ENCODE peak calls at places on chromosomes 5 and 9, in nine cellular contexts. G is esophagus squamous epithelium; D is SJCRH30; T is body of pancreas; Y is pancreas; R is CD8-positive, alpha-beta T cell; U is uterus; X is fibroblast of lung; N is IMR-90. Z is an unnamed sample.

GRCh38 chr5:132467292-132467984 is 23.1 kb downstream of the IRF1 start:
- DNase-seq in G (no peak), D (no peak), T (no peak), Y (no peak), R (no peak), U (peak; percentile 9), X (no peak), N (no peak), Z (no peak)

GRCh38 chr5:146052780-146053179 is 52.6 kb downstream of the PLAC8L1 start:
- DNase-seq in G (no peak), D (no peak), T (no peak), Y (no peak), R (no peak), U (no peak), X (no peak), N (no peak), Z (no peak)

GRCh38 chr9:136171801-136172411 is 33.0 kb downstream of the LHX3 start:
- DNase-seq in G (no peak), D (no peak), T (peak; percentile 50), Y (no peak), R (no peak), U (no peak), X (peak; percentile 7), N (no peak), Z (no peak)

GRCh38 chr9:134099123-134099761 is 31.4 kb upstream of the BRD3 start:
- DNase-seq in G (no peak), D (peak; percentile 63), T (peak; percentile 64), Y (peak; percentile 23), R (peak; percentile 63), U (no peak), X (peak; percentile 4), N (peak; percentile 8), Z (peak; percentile 24)

GRCh38 chr5:80061005-80061404 is 25.9 kb downstream of the THBS4 start:
- DNase-seq in G (no peak), D (no peak), T (no peak), Y (no peak), R (no peak), U (no peak), X (no peak), N (no peak), Z (no peak)

GRCh38 chr9:91954841-91955471 is 4.9 kb upstream of the ROR2 start:
- DNase-seq in G (no peak), D (peak; percentile 40), T (peak; percentile 68), Y (peak; percentile 12), R (no peak), U (peak; percentile 44), X (peak; percentile 88), N (peak; percentile 91), Z (peak; percentile 52)

GRCh38 chr9:17462869-17463464 is 115.9 kb upstream of the SH3GL2 start:
- DNase-seq in G (no peak), D (peak; percentile 24), T (peak; percentile 59), Y (no peak), R (no peak), U (peak; percentile 15), X (peak; percentile 48), N (peak; percentile 78), Z (no peak)

GRCh38 chr5:170636836-170637477 is 133.1 kb downstream of the KCNIP1 start:
- DNase-seq in G (no peak), D (no peak), T (no peak), Y (no peak), R (no peak), U (no peak), X (no peak), N (no peak), Z (no peak)

GRCh38 chr5:71586052-71586940 is 844 bp upstream of the MCCC2 start:
- DNase-seq in G (no peak), D (peak; percentile 79), T (no peak), Y (no peak), R (no peak), U (no peak), X (peak; percentile 33), N (peak; percentile 11), Z (peak; percentile 32)

GRCh38 chr5:34717426-34718327 is 61.5 kb downstream of the RAI14 start:
- DNase-seq in G (no peak), D (peak; percentile 60), T (no peak), Y (no peak), R (no peak), U (no peak), X (peak; percentile 100), N (peak; percentile 99), Z (peak; percentile 81)

GRCh38 chr9:27181381-27181780 is 72.4 kb downstream of the TEK start:
- DNase-seq in G (no peak), D (no peak), T (no peak), Y (no peak), R (no peak), U (no peak), X (peak; percentile 83), N (peak; percentile 89), Z (no peak)

GRCh38 chr9:87118594-87118993 is 171.3 kb upstream of the GAS1 start:
- DNase-seq in G (no peak), D (no peak), T (no peak), Y (no peak), R (no peak), U (no peak), X (no peak), N (no peak), Z (no peak)

GRCh38 chr9:87113892-87114291 is 166.6 kb upstream of the GAS1 start:
- DNase-seq in G (no peak), D (no peak), T (no peak), Y (no peak), R (no peak), U (no peak), X (no peak), N (no peak), Z (no peak)

GRCh38 chr9:87119328-87119881 is 172.1 kb upstream of the GAS1 start:
- DNase-seq in G (no peak), D (no peak), T (peak; percentile 72), Y (peak; percentile 48), R (no peak), U (no peak), X (peak; percentile 55), N (peak; percentile 84), Z (peak; percentile 69)

GRCh38 chr9:87115790-87116189 is 168.5 kb upstream of the GAS1 start:
- DNase-seq in G (no peak), D (no peak), T (no peak), Y (no peak), R (no peak), U (no peak), X (no peak), N (peak; percentile 28), Z (no peak)

DNA sequence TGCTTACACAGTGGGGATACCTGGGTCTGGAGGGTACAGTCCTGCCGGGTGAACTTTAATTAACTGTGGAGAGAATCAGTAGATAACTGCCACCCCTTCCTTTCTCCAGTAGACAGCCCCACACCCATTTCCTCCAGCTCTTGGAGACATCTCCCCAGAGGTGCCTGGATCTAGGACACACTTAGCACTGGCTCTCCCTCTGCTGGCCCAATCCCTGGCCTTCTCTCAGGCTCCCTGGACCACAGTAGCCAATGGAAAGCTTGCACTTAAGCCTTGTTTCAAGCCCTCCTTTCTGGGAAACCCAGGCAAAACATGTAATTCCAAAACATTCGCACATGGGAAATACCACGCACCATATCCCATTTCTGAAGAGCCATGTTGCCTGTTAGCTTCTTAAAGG is 169.2 kb upstream of the GAS1 start:
- DNase-seq in G (no peak), D (no peak), T (no peak), Y (no peak), R (no peak), U (no peak), X (no peak), N (no peak), Z (no peak)
- H3K4me3 ChIP-seq in G (no peak overlapping the region), D (no peak overlapping the region), T (no peak overlapping the region), Y (no peak overlapping the region), R (no peak overlapping the region), U (no peak overlapping the region), X (no peak overlapping the region), N (no peak overlapping the region), Z (no peak overlapping the region)

GRCh38 chr9:11973011-11973410 is 720.2 kb upstream of the TYRP1 start:
- DNase-seq in G (no peak), D (no peak), T (no peak), Y (no peak), R (no peak), U (no peak), X (peak; percentile 15), N (no peak), Z (no peak)
- H3K9me3 ChIP-seq in G (no peaks in the 10 kb centered on the region), D (no peaks in the 10 kb centered on the region), T (no peaks in the 10 kb centered on the region), Y (no peaks in the 10 kb centered on the region), R (no peaks in the 10 kb centered on the region), U (no peaks in the 10 kb centered on the region), X (no peaks in the 10 kb centered on the region), N (peaks cover 2% of the 10 kb centered on the region), Z (no peaks in the 10 kb centered on the region)

GRCh38 chr9:4654538-4654937 is 7.6 kb upstream of the PLPP6 start:
- DNase-seq in G (no peak), D (no peak), T (no peak), Y (no peak), R (no peak), U (no peak), X (no peak), N (no peak), Z (no peak)

GRCh38 chr9:4656621-4657020 is 5.5 kb upstream of the PLPP6 start:
- DNase-seq in G (no peak), D (no peak), T (no peak), Y (no peak), R (no peak), U (no peak), X (no peak), N (no peak), Z (no peak)

GRCh38 chr9:4661165-4662095 is 664 bp upstream of the PLPP6 start:
- DNase-seq in G (no peak), D (no peak), T (no peak), Y (no peak), R (no peak), U (no peak), X (peak; percentile 72), N (peak; percentile 55), Z (no peak)

GRCh38 chr9:4654084-4654483 is 8.0 kb upstream of the PLPP6 start:
- DNase-seq in G (no peak), D (no peak), T (no peak), Y (no peak), R (no peak), U (no peak), X (no peak), N (no peak), Z (no peak)

GRCh38 chr9:4657426-4658159 is 4.5 kb upstream of the PLPP6 start:
- DNase-seq in G (no peak), D (no peak), T (peak; percentile 49), Y (no peak), R (no peak), U (no peak), X (no peak), N (no peak), Z (no peak)
- H3K27me3 ChIP-seq in G (no peaks in the 10 kb centered on the region), D (no peaks in the 10 kb centered on the region), T (no peaks in the 10 kb centered on the region), Y (no peaks in the 10 kb centered on the region), R (no peaks in the 10 kb centered on the region), U (no peaks in the 10 kb centered on the region), X (no peaks in the 10 kb centered on the region), N (no peaks in the 10 kb centered on the region), Z (no peaks in the 10 kb centered on the region)

DNA sequence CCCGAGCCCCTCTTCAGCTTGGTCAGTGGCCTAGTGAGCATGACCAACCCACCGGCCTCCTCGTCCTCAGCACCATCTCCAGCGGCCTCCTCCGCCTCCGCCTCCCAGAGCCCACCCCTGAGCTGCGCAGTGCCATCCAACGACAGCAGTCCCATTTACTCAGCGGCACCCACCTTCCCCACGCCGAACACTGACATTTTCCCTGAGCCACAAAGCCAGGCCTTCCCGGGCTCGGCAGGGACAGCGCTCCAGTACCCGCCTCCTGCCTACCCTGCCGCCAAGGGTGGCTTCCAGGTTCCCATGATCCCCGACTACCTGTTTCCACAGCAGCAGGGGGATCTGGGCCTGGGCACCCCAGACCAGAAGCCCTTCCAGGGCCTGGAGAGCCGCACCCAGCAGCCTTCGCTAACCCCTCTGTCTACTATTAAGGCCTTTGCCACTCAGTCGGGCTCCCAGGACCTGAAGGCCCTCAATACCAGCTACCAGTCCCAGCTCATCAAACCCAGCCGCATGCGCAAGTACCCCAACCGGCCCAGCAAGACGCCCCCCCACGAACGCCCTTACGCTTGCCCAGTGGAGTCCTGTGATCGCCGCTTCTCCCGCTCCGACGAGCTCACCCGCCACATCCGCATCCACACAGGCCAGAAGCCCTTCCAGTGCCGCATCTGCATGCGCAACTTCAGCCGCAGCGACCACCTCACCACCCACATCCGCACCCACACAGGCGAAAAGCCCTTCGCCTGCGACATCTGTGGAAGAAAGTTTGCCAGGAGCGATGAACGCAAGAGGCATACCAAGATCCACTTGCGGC is 1.8 kb downstream of the EGR1 start:
- DNase-seq in G (no peak), D (no peak), T (peak; percentile 71), Y (peak; percentile 62), R (no peak), U (peak; percentile 38), X (peak; percentile 25), N (peak; percentile 38), Z (no peak)
- H3K4me3 ChIP-seq in G (peak overlapping the region; percentile 80), D (no peak overlapping the region), T (no peak overlapping the region), Y (peak overlapping the region; percentile 62), R (peak overlapping the region; percentile 91), U (peak overlapping the region; percentile 69), X (peak overlapping the region; percentile 84), N (peak overlapping the region; percentile 66), Z (peak overlapping the region; percentile 95)